ENCODE peak calls at places on chromosomes 4 and X, in nine cellular contexts. E is AG04450; U is aorta; O is EH; X is H7; M is CD8-positive, alpha-beta T cell; R is HT1080; I is HTR-8/SVneo; Y is effector CD4-positive, alpha-beta T cell. C is an unnamed sample.

GRCh38 chr4:2412885-2413716 is 5.3 kb downstream of the ZFYVE28 start:
- DNase-seq in E (peak), U (peak), O (peak), X (peak), M (peak), R (peak), I (peak), Y (peak), C (peak)

GRCh38 chr4:22661443-22661842 is 31.3 kb upstream of the GBA3 start:
- DNase-seq in E (no peak), U (no peak), O (peak), X (no peak), M (no peak), R (no peak), I (no peak), Y (no peak), C (no peak)

GRCh38 chr4:148203056-148203898 is 238.9 kb downstream of the NR3C2 start:
- DNase-seq in E (no peak), U (no peak), O (no peak), X (peak), M (no peak), R (no peak), I (no peak), Y (no peak), C (no peak)

GRCh38 chrX:1455948-1456280 is 3.2 kb upstream of the ASMTL start:
- DNase-seq in E (no peak), U (no peak), O (no peak), X (no peak), M (no peak), R (no peak), I (no peak), Y (no peak), C (no peak)

GRCh38 chrX:53332204-53332603 is 50.8 kb upstream of the IQSEC2 start:
- DNase-seq in E (no peak), U (no peak), O (no peak), X (no peak), M (no peak), R (no peak), I (no peak), Y (no peak), C (no peak)

GRCh38 chr4:77669911-77670590 is 64.4 kb downstream of the CXCL13 start:
- DNase-seq in E (no peak), U (no peak), O (peak), X (no peak), M (no peak), R (no peak), I (no peak), Y (no peak), C (no peak)

GRCh38 chrX:23554304-23554703 is 113.0 kb upstream of the PRDX4 start:
- DNase-seq in E (peak), U (no peak), O (peak), X (peak), M (no peak), R (peak), I (peak), Y (no peak), C (peak)

GRCh38 chr4:80294206-80294605 is 27.7 kb downstream of the FGF5 start:
- DNase-seq in E (no peak), U (no peak), O (no peak), X (no peak), M (no peak), R (no peak), I (no peak), Y (no peak), C (no peak)

GRCh38 chr4:169314906-169315305 is 44.1 kb upstream of the SH3RF1 start:
- DNase-seq in E (no peak), U (peak), O (peak), X (no peak), M (no peak), R (peak), I (peak), Y (no peak), C (peak)

GRCh38 chr4:148795156-148795864 is 353.1 kb upstream of the NR3C2 start:
- DNase-seq in E (no peak), U (no peak), O (no peak), X (peak), M (no peak), R (peak), I (peak), Y (no peak), C (peak)

GRCh38 chr4:57460967-57461366 is 350.8 kb upstream of the IGFBP7 start:
- DNase-seq in E (no peak), U (no peak), O (no peak), X (no peak), M (no peak), R (no peak), I (no peak), Y (no peak), C (no peak)

GRCh38 chr4:118968006-118968405 is 79.4 kb downstream of the SYNPO2 start:
- DNase-seq in E (no peak), U (no peak), O (peak), X (peak), M (no peak), R (peak), I (peak), Y (no peak), C (peak)

GRCh38 chrX:125205084-125205917 is 114.4 kb upstream of the TEX13C start:
- DNase-seq in E (no peak), U (peak), O (no peak), X (peak), M (no peak), R (peak), I (no peak), Y (no peak), C (no peak)

GRCh38 chr4:109588176-109588575 is 28.1 kb downstream of the MCUB start:
- DNase-seq in E (no peak), U (no peak), O (no peak), X (no peak), M (no peak), R (no peak), I (no peak), Y (peak), C (no peak)

GRCh38 chrX:148135738-148136137 is 154.6 kb downstream of the FMR1NB start:
- DNase-seq in E (no peak), U (no peak), O (no peak), X (no peak), M (no peak), R (peak), I (no peak), Y (no peak), C (peak)

GRCh38 chr4:37482236-37482635 is 203.9 kb downstream of the RELL1 start:
- DNase-seq in E (no peak), U (no peak), O (no peak), X (no peak), M (no peak), R (no peak), I (no peak), Y (no peak), C (no peak)